ENCODE peak calls at places on chromosomes 3 and 15, in four cellular contexts. B, O, C and I are unnamed samples.

GRCh38 chr15:74616996-74617395 is 1.4 kb downstream of the CLK3 start:
- DNase-seq in B (no peak), O (no peak), C (no peak), I (no peak)

GRCh38 chr3:55486101-55486856 is 827 bp downstream of the WNT5A start:
- DNase-seq in B (no peak), O (no peak), C (peak; percentile 81), I (peak; percentile 35)

GRCh38 chr3:132180337-132180791 is 136.8 kb upstream of the ACP3 start:
- DNase-seq in B (no peak), O (no peak), C (no peak), I (no peak)

GRCh38 chr15:61974759-61975158 is 85.5 kb downstream of the VPS13C start:
- DNase-seq in B (no peak), O (no peak), C (no peak), I (no peak)

GRCh38 chr3:13517253-13517977 is 31.5 kb upstream of the FBLN2 start:
- DNase-seq in B (no peak), O (no peak), C (no peak), I (no peak)

GRCh38 chr15:73716417-73716816 is 32.2 kb downstream of the CD276 start:
- DNase-seq in B (no peak), O (no peak), C (peak; percentile 89), I (no peak)

GRCh38 chr3:9037113-9037715 is 73.9 kb upstream of the RAD18 start:
- DNase-seq in B (no peak), O (no peak), C (no peak), I (no peak)

GRCh38 chr3:57646723-57647122 is 46.2 kb downstream of the DENND6A start:
- DNase-seq in B (no peak), O (no peak), C (no peak), I (no peak)

GRCh38 chr3:150329408-150329807 is 78.7 kb upstream of the TSC22D2 start:
- DNase-seq in B (no peak), O (no peak), C (no peak), I (no peak)

GRCh38 chr15:97728791-97729190 is 231.7 kb upstream of the ARRDC4 start:
- DNase-seq in B (no peak), O (no peak), C (no peak), I (no peak)

GRCh38 chr3:80688814-80689213 is 921.0 kb upstream of the ROBO1 start:
- DNase-seq in B (no peak), O (no peak), C (no peak), I (no peak)

GRCh38 chr15:84831028-84831427 is 13.9 kb downstream of the ALPK3 start:
- DNase-seq in B (no peak), O (no peak), C (no peak), I (no peak)

GRCh38 chr3:197484204-197484901 is 71.4 kb downstream of the BDH1 start:
- DNase-seq in B (no peak), O (no peak), C (no peak), I (no peak)

GRCh38 chr15:77630956-77631789 is 1.5 kb downstream of the LINGO1 start:
- DNase-seq in B (no peak), O (no peak), C (no peak), I (no peak)

GRCh38 chr3:45497963-45498362 is 96.6 kb upstream of the LIMD1 start:
- DNase-seq in B (peak; percentile 3), O (no peak), C (no peak), I (no peak)

GRCh38 chr15:62326460-62327011 is 161.5 kb upstream of the C2CD4B start:
- DNase-seq in B (no peak), O (no peak), C (no peak), I (no peak)

GRCh38 chr15:22968356-22968755 is 11.8 kb downstream of the CYFIP1 start:
- DNase-seq in B (no peak), O (no peak), C (no peak), I (no peak)

GRCh38 chr15:62900071-62900812 is 142.3 kb upstream of the TPM1 start:
- DNase-seq in B (no peak), O (no peak), C (no peak), I (no peak)

GRCh38 chr15:31297221-31297879 is 29.3 kb upstream of the KLF13 start:
- DNase-seq in B (no peak), O (no peak), C (no peak), I (no peak)